ENCODE peak calls at places on chromosomes 13 and 19, in nine cellular contexts. N, O, H, F, J, V, Z, G and P are unnamed samples.

GRCh38 chr13:65613004-65613403 is 1617.1 kb downstream of the PCDH9 start:
- DNase-seq in N (no peak), O (no peak), H (no peak), F (peak; percentile 33), J (no peak), V (no peak), Z (no peak), G (peak; percentile 4), P (no peak)

GRCh38 chr13:26482451-26483197 is 74.9 kb upstream of the WASF3 start:
- DNase-seq in N (peak; percentile 44), O (peak; percentile 49), H (peak; percentile 74), F (peak; percentile 74), J (no peak), V (no peak), Z (peak; percentile 57), G (peak; percentile 66), P (peak; percentile 82)

GRCh38 chr19:58394821-58395219 is 636 bp upstream of the RNF225 start:
- DNase-seq in N (no peak), O (no peak), H (no peak), F (no peak), J (no peak), V (no peak), Z (no peak), G (no peak), P (no peak)

GRCh38 chr19:38838208-38838985 is 6.8 kb upstream of the ECH1 start:
- DNase-seq in N (peak; percentile 2), O (no peak), H (no peak), F (no peak), J (peak; percentile 60), V (no peak), Z (peak; percentile 98), G (no peak), P (no peak)

GRCh38 chr19:5956728-5957127 is 21.2 kb downstream of the RANBP3 start:
- DNase-seq in N (no peak), O (no peak), H (no peak), F (no peak), J (no peak), V (no peak), Z (no peak), G (no peak), P (no peak)

GRCh38 chr13:22049384-22049783 is 378.5 kb downstream of the FGF9 start:
- DNase-seq in N (no peak), O (no peak), H (peak; percentile 50), F (no peak), J (no peak), V (no peak), Z (no peak), G (no peak), P (no peak)

GRCh38 chr13:105997436-105998232 is 537.8 kb downstream of the EFNB2 start:
- DNase-seq in N (no peak), O (no peak), H (no peak), F (no peak), J (no peak), V (peak; percentile 66), Z (no peak), G (no peak), P (no peak)

GRCh38 chr13:106481919-106482318 is 53.5 kb downstream of the EFNB2 start:
- DNase-seq in N (no peak), O (no peak), H (no peak), F (no peak), J (no peak), V (no peak), Z (no peak), G (no peak), P (no peak)

GRCh38 chr19:43541920-43542650 is 9.1 kb downstream of the ZNF575 start:
- DNase-seq in N (no peak), O (no peak), H (no peak), F (no peak), J (peak; percentile 9), V (no peak), Z (no peak), G (no peak), P (no peak)

GRCh38 chr19:19406878-19407639 is 1.6 kb downstream of the GATAD2A start:
- DNase-seq in N (peak; percentile 44), O (no peak), H (peak; percentile 45), F (no peak), J (peak; percentile 85), V (no peak), Z (peak; percentile 56), G (no peak), P (peak; percentile 72)

GRCh38 chr13:71217827-71218226 is 649.2 kb downstream of the DACH1 start:
- DNase-seq in N (no peak), O (no peak), H (no peak), F (no peak), J (no peak), V (no peak), Z (no peak), G (no peak), P (no peak)

GRCh38 chr19:17376935-17377600 is at the start of gene PLVAP:
- DNase-seq in N (peak; percentile 80), O (no peak), H (no peak), F (no peak), J (peak; percentile 87), V (no peak), Z (no peak), G (peak; percentile 71), P (no peak)

GRCh38 chr13:97659602-97660001 is 225.6 kb downstream of the RAP2A start:
- DNase-seq in N (no peak), O (no peak), H (peak; percentile 21), F (no peak), J (no peak), V (no peak), Z (no peak), G (no peak), P (no peak)

GRCh38 chr13:102948006-102948405 is 102.2 kb downstream of the ERCC5 start:
- DNase-seq in N (no peak), O (no peak), H (no peak), F (no peak), J (no peak), V (no peak), Z (no peak), G (no peak), P (no peak)

GRCh38 chr13:51259359-51259645 is 37.1 kb downstream of the FAM124A start:
- DNase-seq in N (no peak), O (no peak), H (no peak), F (no peak), J (no peak), V (peak; percentile 69), Z (no peak), G (no peak), P (no peak)

GRCh38 chr13:51258612-51259358 is 36.6 kb downstream of the FAM124A start:
- DNase-seq in N (no peak), O (no peak), H (no peak), F (no peak), J (no peak), V (peak; percentile 55), Z (no peak), G (no peak), P (no peak)

GRCh38 chr13:51255556-51255955 is 33.4 kb downstream of the FAM124A start:
- DNase-seq in N (no peak), O (no peak), H (no peak), F (no peak), J (no peak), V (no peak), Z (no peak), G (no peak), P (no peak)

GRCh38 chr13:51260154-51260553 is 38.0 kb downstream of the FAM124A start:
- DNase-seq in N (no peak), O (no peak), H (no peak), F (no peak), J (no peak), V (peak; percentile 47), Z (no peak), G (no peak), P (no peak)

GRCh38 chr13:51257187-51257586 is 35.0 kb downstream of the FAM124A start:
- DNase-seq in N (no peak), O (no peak), H (no peak), F (no peak), J (no peak), V (no peak), Z (no peak), G (no peak), P (no peak)
- H3K27me3 ChIP-seq in N (no peaks in the 10 kb centered on the region), O (no peaks in the 10 kb centered on the region), H (peaks cover 27% of the 10 kb centered on the region), F (no peaks in the 10 kb centered on the region), J (no peaks in the 10 kb centered on the region), V (no peaks in the 10 kb centered on the region), Z (no peaks in the 10 kb centered on the region), G (peaks cover 36% of the 10 kb centered on the region), P (no peaks in the 10 kb centered on the region)

GRCh38 chr19:3851254-3852176 is 17.3 kb downstream of the ZFR2 start:
- DNase-seq in N (no peak), O (no peak), H (no peak), F (no peak), J (no peak), V (no peak), Z (peak; percentile 8), G (no peak), P (no peak)
- H3K27me3 ChIP-seq in N (no peaks in the 10 kb centered on the region), O (no peaks in the 10 kb centered on the region), H (peaks cover 19% of the 10 kb centered on the region), F (no peaks in the 10 kb centered on the region), J (no peaks in the 10 kb centered on the region), V (no peaks in the 10 kb centered on the region), Z (peaks cover 22% of the 10 kb centered on the region), G (peaks cover 6% of the 10 kb centered on the region), P (no peaks in the 10 kb centered on the region)

GRCh38 chr19:29247912-29248311 is 35.0 kb upstream of the UQCRFS1 start:
- DNase-seq in N (peak; percentile 35), O (no peak), H (no peak), F (peak; percentile 25), J (no peak), V (no peak), Z (no peak), G (peak; percentile 14), P (no peak)

GRCh38 chr19:29248332-29248844 is 35.4 kb upstream of the UQCRFS1 start:
- DNase-seq in N (no peak), O (no peak), H (no peak), F (peak; percentile 35), J (no peak), V (no peak), Z (no peak), G (no peak), P (no peak)

GRCh38 chr19:29241324-29241723 is 28.4 kb upstream of the UQCRFS1 start:
- DNase-seq in N (no peak), O (no peak), H (no peak), F (no peak), J (no peak), V (no peak), Z (no peak), G (no peak), P (no peak)

GRCh38 chr19:29245221-29245620 is 32.3 kb upstream of the UQCRFS1 start:
- DNase-seq in N (no peak), O (no peak), H (no peak), F (no peak), J (no peak), V (no peak), Z (no peak), G (no peak), P (no peak)

GRCh38 chr19:29247051-29247450 is 34.1 kb upstream of the UQCRFS1 start:
- DNase-seq in N (no peak), O (no peak), H (no peak), F (no peak), J (no peak), V (no peak), Z (no peak), G (no peak), P (no peak)
- H3K27me3 ChIP-seq in N (no peaks in the 10 kb centered on the region), O (no peaks in the 10 kb centered on the region), H (no peaks in the 10 kb centered on the region), F (no peaks in the 10 kb centered on the region), J (no peaks in the 10 kb centered on the region), V (peaks cover 49% of the 10 kb centered on the region), Z (no peaks in the 10 kb centered on the region), G (peaks cover 39% of the 10 kb centered on the region), P (no peaks in the 10 kb centered on the region)

DNA sequence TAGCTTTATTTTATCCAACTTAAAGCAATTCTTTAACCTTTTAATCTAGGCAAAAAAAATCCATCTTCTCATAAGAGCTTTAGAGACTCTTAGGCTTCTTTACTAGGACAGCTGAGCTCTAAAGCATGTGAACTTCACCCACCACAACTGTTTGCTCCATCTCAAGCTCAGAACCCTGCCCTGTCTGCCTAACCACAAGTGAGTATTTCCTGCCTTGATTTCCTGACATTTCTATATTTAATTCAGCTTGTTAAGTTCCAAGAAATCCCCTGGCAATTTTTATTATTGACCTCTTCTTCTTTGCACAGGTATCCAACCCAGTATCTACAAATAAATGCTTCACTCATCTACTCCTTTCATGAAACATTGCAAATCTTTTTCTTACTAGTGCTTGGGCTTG is 21.1 kb upstream of the CEACAM21 start:
- DNase-seq in N (no peak), O (no peak), H (no peak), F (no peak), J (no peak), V (no peak), Z (no peak), G (no peak), P (no peak)
- H3K27me3 ChIP-seq in N (no peaks in the 10 kb centered on the region), O (no peaks in the 10 kb centered on the region), H (peaks cover 12% of the 10 kb centered on the region), F (no peaks in the 10 kb centered on the region), J (no peaks in the 10 kb centered on the region), V (no peaks in the 10 kb centered on the region), Z (peaks cover 8% of the 10 kb centered on the region), G (no peaks in the 10 kb centered on the region), P (no peaks in the 10 kb centered on the region)